ENCODE peak calls at places on chromosome 13, in six cellular contexts. V, O, U, E, B and Z are unnamed samples.

GRCh38 chr13:43127103-43127817 is 103.9 kb downstream of the DNAJC15 start:
- DNase-seq in V (no peak), O (no peak), U (no peak), E (no peak), B (no peak), Z (no peak)

GRCh38 chr13:50845211-50845610 is 1.7 kb upstream of the DLEU7 start:
- DNase-seq in V (no peak), O (no peak), U (no peak), E (no peak), B (no peak), Z (no peak)

GRCh38 chr13:112968380-112968909 is 569 bp upstream of the MCF2L start:
- DNase-seq in V (no peak), O (no peak), U (no peak), E (no peak), B (peak; percentile 41), Z (no peak)

GRCh38 chr13:38620876-38621275 is 66.0 kb upstream of the FREM2 start:
- DNase-seq in V (no peak), O (no peak), U (no peak), E (no peak), B (no peak), Z (no peak)

GRCh38 chr13:84439108-84439507 is 556.8 kb upstream of the SLITRK1 start:
- DNase-seq in V (no peak), O (no peak), U (no peak), E (no peak), B (no peak), Z (no peak)

GRCh38 chr13:110593430-110594130 is 21.8 kb upstream of the NAXD start:
- DNase-seq in V (peak; percentile 71), O (no peak), U (peak; percentile 70), E (no peak), B (no peak), Z (peak; percentile 65)

GRCh38 chr13:111006508-111007031 is 91.7 kb upstream of the ANKRD10 start:
- DNase-seq in V (peak; percentile 86), O (no peak), U (peak; percentile 33), E (no peak), B (no peak), Z (peak; percentile 93)

GRCh38 chr13:26011996-26012688 is 39.7 kb downstream of the SHISA2 start:
- DNase-seq in V (no peak), O (no peak), U (no peak), E (no peak), B (peak; percentile 66), Z (peak; percentile 48)

GRCh38 chr13:49569993-49570689 is 15.2 kb downstream of the RCBTB1 start:
- DNase-seq in V (no peak), O (no peak), U (no peak), E (no peak), B (peak; percentile 31), Z (no peak)

GRCh38 chr13:41668130-41668757 is 210.9 kb downstream of the RGCC start:
- DNase-seq in V (peak; percentile 78), O (no peak), U (peak; percentile 98), E (no peak), B (peak; percentile 30), Z (peak; percentile 78)

GRCh38 chr13:101695870-101696516 is 243.5 kb downstream of the ITGBL1 start:
- DNase-seq in V (peak; percentile 24), O (no peak), U (no peak), E (no peak), B (no peak), Z (no peak)

GRCh38 chr13:28531956-28532225 is 37.0 kb upstream of the FLT1 start:
- DNase-seq in V (no peak), O (no peak), U (no peak), E (no peak), B (no peak), Z (no peak)

GRCh38 chr13:26184791-26185250 is 37.3 kb downstream of the RNF6 start:
- DNase-seq in V (peak; percentile 66), O (no peak), U (peak; percentile 81), E (peak; percentile 46), B (peak; percentile 68), Z (peak; percentile 76)

GRCh38 chr13:41588899-41589298 is 131.5 kb downstream of the RGCC start:
- DNase-seq in V (peak; percentile 85), O (no peak), U (no peak), E (no peak), B (no peak), Z (peak; percentile 79)

GRCh38 chr13:59476376-59476775 is 687.4 kb downstream of the DIAPH3 start:
- DNase-seq in V (no peak), O (no peak), U (no peak), E (no peak), B (no peak), Z (no peak)

GRCh38 chr13:29901714-29902631 is 51.6 kb upstream of the UBL3 start:
- DNase-seq in V (peak; percentile 88), O (no peak), U (no peak), E (no peak), B (no peak), Z (peak; percentile 85)

GRCh38 chr13:97058417-97058816 is 64.1 kb upstream of the OXGR1 start:
- DNase-seq in V (no peak), O (no peak), U (no peak), E (no peak), B (no peak), Z (no peak)

GRCh38 chr13:43574601-43575000 is 212.2 kb downstream of the ENOX1 start:
- DNase-seq in V (no peak), O (no peak), U (no peak), E (no peak), B (no peak), Z (no peak)

GRCh38 chr13:45331981-45332830 is 8.8 kb downstream of the TPT1 start:
- DNase-seq in V (peak; percentile 82), O (no peak), U (no peak), E (no peak), B (no peak), Z (peak; percentile 76)